ENCODE peak calls at places on chromosomes 3 and 15, in six cellular contexts. I, B, Q, J, N and Y are unnamed samples. For H3K36me3, the result is how much of the 10 kb centered on the place peaks cover.

GRCh38 chr3:49006591-49007067 is 562 bp upstream of the WDR6 start:
- DNase-seq in I (peak), B (peak), Q (peak), J (peak), N (no peak), Y (peak)

GRCh38 chr3:42751609-42752008 is 21.4 kb downstream of the CCDC13 start:
- DNase-seq in I (no peak), B (no peak), Q (no peak), J (no peak), N (no peak), Y (peak)

GRCh38 chr3:9204253-9205005 is 45.0 kb downstream of the SRGAP3 start:
- DNase-seq in I (no peak), B (no peak), Q (no peak), J (no peak), N (no peak), Y (peak)

GRCh38 chr15:38622908-38623307 is 58.3 kb upstream of the RASGRP1 start:
- DNase-seq in I (no peak), B (no peak), Q (no peak), J (no peak), N (no peak), Y (no peak)

GRCh38 chr3:184757010-184757651 is 45.3 kb upstream of the MAGEF1 start:
- DNase-seq in I (peak), B (peak), Q (peak), J (peak), N (no peak), Y (peak)

GRCh38 chr3:8982509-8982908 is 19.2 kb upstream of the RAD18 start:
- DNase-seq in I (no peak), B (peak), Q (no peak), J (no peak), N (no peak), Y (no peak)

GRCh38 chr3:188149587-188149986 is 4.4 kb upstream of the LPP start:
- DNase-seq in I (no peak), B (no peak), Q (no peak), J (no peak), N (no peak), Y (no peak)

GRCh38 chr15:52529289-52529929 is 729 bp upstream of the MYO5A start:
- DNase-seq in I (peak), B (no peak), Q (no peak), J (no peak), N (no peak), Y (peak)

GRCh38 chr3:48856469-48856868 is 8.8 kb upstream of the PRKAR2A start:
- DNase-seq in I (no peak), B (no peak), Q (peak), J (no peak), N (no peak), Y (no peak)

GRCh38 chr3:128123231-128123537 is 428 bp downstream of the RUVBL1 start:
- DNase-seq in I (peak), B (no peak), Q (no peak), J (no peak), N (no peak), Y (no peak)

GRCh38 chr3:128127236-128127635 is 3.6 kb upstream of the RUVBL1 start:
- DNase-seq in I (no peak), B (no peak), Q (no peak), J (no peak), N (no peak), Y (no peak)

GRCh38 chr3:128123538-128124368 is at the start of gene RUVBL1:
- DNase-seq in I (peak), B (peak), Q (peak), J (peak), N (peak), Y (peak)

DNA sequence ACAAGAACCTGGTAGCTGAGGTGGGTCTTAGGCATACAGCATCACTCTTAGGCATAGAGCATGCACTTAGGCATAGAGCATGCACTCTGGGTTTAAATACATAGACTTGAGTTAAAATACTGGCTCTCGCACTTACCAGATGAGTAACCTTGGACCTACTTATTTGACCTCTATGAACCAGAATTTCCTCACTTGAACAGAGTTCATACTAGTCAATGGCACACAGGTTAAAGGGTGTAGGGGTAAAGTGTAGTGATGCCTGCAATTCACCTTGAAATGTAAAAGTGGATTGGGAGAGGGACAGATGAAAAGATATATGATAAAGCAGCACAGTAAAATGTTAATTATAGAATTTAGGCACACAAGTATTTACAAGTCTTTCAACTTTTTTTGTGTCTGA is 1.6 kb downstream of the RUVBL1 start:
- DNase-seq in I (no peak), B (no peak), Q (no peak), J (no peak), N (no peak), Y (no peak)
- H3K4me3 ChIP-seq in I (no peak), B (peak), Q (no peak), J (no peak), N (no peak), Y (no peak)

GRCh38 chr3:127587876-127588275 is 2.7 kb downstream of the TPRA1 start:
- DNase-seq in I (no peak), B (no peak), Q (no peak), J (no peak), N (no peak), Y (no peak)

GRCh38 chr3:127585163-127585812 is 5.2 kb downstream of the TPRA1 start:
- DNase-seq in I (no peak), B (peak), Q (no peak), J (no peak), N (no peak), Y (no peak)

GRCh38 chr3:127588675-127589577 is 1.6 kb downstream of the TPRA1 start:
- DNase-seq in I (no peak), B (peak), Q (no peak), J (no peak), N (no peak), Y (peak)

GRCh38 chr3:127585813-127586165 is 4.7 kb downstream of the TPRA1 start:
- DNase-seq in I (no peak), B (peak), Q (no peak), J (no peak), N (no peak), Y (no peak)

GRCh38 chr3:127584734-127585133 is 5.8 kb downstream of the TPRA1 start:
- DNase-seq in I (no peak), B (no peak), Q (no peak), J (no peak), N (no peak), Y (no peak)
- H3K36me3 ChIP-seq in I (under half), B (under half), Q (under half), J (under half), N (under half), Y (under half)

GRCh38 chr3:78049501-78049900 is 1009.6 kb downstream of the ROBO2 start:
- DNase-seq in I (no peak), B (no peak), Q (no peak), J (no peak), N (no peak), Y (no peak)

GRCh38 chr3:78050276-78051080 is 1010.6 kb downstream of the ROBO2 start:
- DNase-seq in I (no peak), B (peak), Q (no peak), J (no peak), N (no peak), Y (no peak)

DNA sequence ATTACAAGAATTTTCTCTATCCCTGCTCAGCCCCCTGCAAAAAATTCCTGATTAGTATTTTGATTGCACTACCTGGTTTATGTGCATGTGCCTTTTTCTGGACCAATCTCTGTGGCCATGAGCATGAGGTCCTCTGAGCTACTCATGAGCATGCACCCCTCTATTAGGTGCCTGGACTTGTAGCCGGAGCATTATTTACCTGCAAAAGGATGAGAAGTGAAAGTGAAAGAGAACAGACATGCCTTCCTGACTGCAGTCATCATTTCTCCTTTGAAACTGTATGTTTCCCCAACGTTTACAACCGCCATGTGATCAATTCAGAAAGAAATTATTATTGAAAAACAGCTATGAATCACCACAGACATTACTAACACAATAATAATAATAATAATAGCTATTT is 1008.8 kb downstream of the ROBO2 start:
- DNase-seq in I (no peak), B (no peak), Q (no peak), J (no peak), N (no peak), Y (no peak)
- H3K4me3 ChIP-seq in I (no peak), B (no peak), Q (no peak), J (no peak), N (no peak), Y (no peak)

DNA sequence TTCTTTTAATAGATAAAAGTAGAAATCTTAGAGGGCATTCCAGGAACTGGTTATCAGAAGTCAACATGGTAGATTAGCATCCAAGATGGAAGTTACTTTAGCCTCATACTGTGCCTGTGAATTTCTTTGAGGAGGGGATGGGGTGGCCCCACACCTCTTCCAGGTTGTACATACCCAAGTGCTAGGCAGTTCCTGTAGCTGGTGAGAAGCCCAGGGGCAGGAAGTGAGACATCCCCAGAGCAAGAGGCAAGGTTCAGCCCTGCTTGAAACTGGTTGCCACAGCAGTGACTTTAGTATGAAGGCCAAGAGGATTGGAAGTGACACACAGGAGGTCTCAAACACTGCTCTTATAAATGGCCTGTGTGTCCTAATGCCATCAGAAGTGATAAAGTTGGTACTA is 11.9 kb downstream of the GTPBP8 start:
- DNase-seq in I (no peak), B (no peak), Q (no peak), J (no peak), N (no peak), Y (no peak)
- H3K36me3 ChIP-seq in I (under half), B (half or more), Q (under half), J (half or more), N (under half), Y (under half)

DNA sequence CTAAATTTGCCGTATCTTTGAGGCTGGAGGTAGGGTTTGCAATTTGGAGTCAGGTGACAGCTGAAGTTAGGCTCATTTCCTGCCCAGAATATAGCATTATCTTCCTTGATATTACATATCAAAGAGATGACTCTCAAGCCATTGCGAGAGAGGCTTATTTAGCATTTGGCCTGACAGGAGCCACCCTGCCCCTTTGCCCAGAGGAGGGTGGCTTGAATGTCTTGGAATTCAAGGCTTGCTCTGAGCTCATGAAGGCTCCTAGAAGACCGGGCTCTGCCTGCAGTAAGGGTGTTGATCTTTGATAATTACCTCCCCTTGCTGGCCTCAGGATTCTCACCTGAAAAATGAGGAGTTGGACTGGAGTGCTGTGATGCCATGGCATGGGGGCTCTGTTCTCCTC is 251.4 kb upstream of the C2CD4B start:
- DNase-seq in I (no peak), B (no peak), Q (no peak), J (no peak), N (no peak), Y (no peak)
- H3K4me3 ChIP-seq in I (no peak), B (no peak), Q (no peak), J (no peak), N (no peak), Y (no peak)

DNA sequence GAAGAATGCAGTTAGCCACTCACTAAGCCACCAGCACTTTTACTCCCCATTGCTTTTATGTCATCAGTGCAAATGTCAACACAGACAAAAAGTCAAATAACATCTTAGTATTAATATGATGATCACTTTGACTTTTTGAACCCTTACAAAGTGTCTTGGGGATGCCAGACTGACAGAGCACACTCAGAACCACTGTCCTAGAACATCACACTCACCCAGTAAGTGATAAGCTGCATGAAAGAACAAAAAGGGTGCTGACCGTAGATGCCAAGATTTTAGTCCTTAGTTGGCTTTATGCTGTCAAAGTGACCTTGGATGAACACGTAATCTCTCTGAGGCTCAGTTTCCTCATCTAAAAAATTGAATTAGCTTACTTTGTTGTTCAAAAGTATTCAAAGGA is 279.5 kb upstream of the TRIM42 start:
- DNase-seq in I (no peak), B (no peak), Q (no peak), J (no peak), N (no peak), Y (no peak)
- H3K36me3 ChIP-seq in I (under half), B (under half), Q (under half), J (under half), N (under half), Y (under half)

GRCh38 chr15:60351066-60351465 is 46.7 kb downstream of the ANXA2 start:
- DNase-seq in I (no peak), B (peak), Q (no peak), J (no peak), N (no peak), Y (no peak)

GRCh38 chr15:60349589-60349988 is 48.2 kb downstream of the ANXA2 start:
- DNase-seq in I (no peak), B (no peak), Q (no peak), J (no peak), N (no peak), Y (no peak)

GRCh38 chr15:60347480-60348069 is 50.2 kb downstream of the ANXA2 start:
- DNase-seq in I (no peak), B (no peak), Q (no peak), J (no peak), N (no peak), Y (no peak)

GRCh38 chr15:60352525-60352924 is 45.3 kb downstream of the ANXA2 start:
- DNase-seq in I (no peak), B (peak), Q (no peak), J (no peak), N (no peak), Y (no peak)

GRCh38 chr15:60350121-60350520 is 47.7 kb downstream of the ANXA2 start:
- DNase-seq in I (no peak), B (no peak), Q (no peak), J (no peak), N (no peak), Y (no peak)
- H3K4me3 ChIP-seq in I (no peak), B (no peak), Q (no peak), J (no peak), N (no peak), Y (no peak)